ENCODE peak calls at places on chromosome 14, in nine cellular contexts. F, I, S, V, N, C, J, M and Z are unnamed samples.

GRCh38 chr14:68468437-68469207 is 324.2 kb downstream of the ZFP36L1 start:
- DNase-seq in F (no peak), C (no peak), J (no peak), N (no peak), I (peak; percentile 69), M (peak; percentile 73), S (no peak), V (no peak), Z (no peak)

GRCh38 chr14:71021347-71022014 is 114.2 kb downstream of the PCNX1 start:
- DNase-seq in F (no peak), I (no peak), C (no peak), V (no peak), N (no peak), S (peak; percentile 19), M (peak; percentile 29), J (no peak), Z (no peak)

GRCh38 chr14:89748004-89748403 is 206.5 kb downstream of the EFCAB11 start:
- DNase-seq in S (no peak), F (no peak), V (no peak), I (peak; percentile 31), C (no peak), J (no peak), N (no peak), M (no peak), Z (no peak)

GRCh38 chr14:89422181-89422951 is 5.3 kb upstream of the FOXN3 start:
- DNase-seq in V (no peak), J (no peak), C (no peak), N (no peak), S (no peak), F (no peak), I (peak; percentile 68), M (no peak), Z (no peak)

GRCh38 chr14:36057452-36058142 is 118.9 kb downstream of the PTCSC3 start:
- DNase-seq in N (no peak), J (no peak), M (peak; percentile 78), I (no peak), V (no peak), C (no peak), S (no peak), F (no peak), Z (no peak)

GRCh38 chr14:31420013-31420318 is 384 bp downstream of the HEATR5A start:
- DNase-seq in N (peak; percentile 87), V (peak; percentile 65), J (no peak), M (peak; percentile 60), F (peak; percentile 73), S (peak; percentile 52), I (peak; percentile 14), C (peak; percentile 19), Z (peak; percentile 46)

GRCh38 chr14:68816183-68816942 is 23.5 kb upstream of the ZFP36L1 start:
- DNase-seq in V (peak; percentile 91), N (peak; percentile 98), J (peak; percentile 96), F (peak; percentile 92), S (peak; percentile 92), I (peak; percentile 92), M (peak; percentile 85), C (peak; percentile 90), Z (peak; percentile 92)

GRCh38 chr14:102012336-102012735 is 48.0 kb downstream of the DYNC1H1 start:
- DNase-seq in C (no peak), I (no peak), M (no peak), V (no peak), F (no peak), J (no peak), N (no peak), S (no peak), Z (no peak)

GRCh38 chr14:94531187-94531586 is 21.9 kb upstream of the SERPINA12 start:
- DNase-seq in I (no peak), N (no peak), V (no peak), C (no peak), F (no peak), S (no peak), M (no peak), J (no peak), Z (no peak)

GRCh38 chr14:94646481-94646880 is 34.3 kb downstream of the SERPINA3 start:
- DNase-seq in N (peak; percentile 77), C (no peak), V (no peak), J (no peak), S (no peak), F (peak; percentile 52), I (no peak), M (peak; percentile 45), Z (no peak)

GRCh38 chr14:102824832-102825231 is 47.6 kb downstream of the TRAF3 start:
- DNase-seq in N (no peak), J (no peak), M (peak; percentile 78), F (peak; percentile 80), V (peak; percentile 59), C (no peak), S (peak; percentile 13), I (no peak), Z (no peak)

GRCh38 chr14:28911521-28911920 is 144.9 kb downstream of the FOXG1 start:
- DNase-seq in I (no peak), M (no peak), F (no peak), V (no peak), C (no peak), S (no peak), J (no peak), N (no peak), Z (no peak)

GRCh38 chr14:103711516-103712431 is 3.5 kb downstream of the XRCC3 start:
- DNase-seq in N (no peak), V (peak; percentile 58), J (no peak), F (peak; percentile 71), I (no peak), S (no peak), M (peak; percentile 85), C (no peak), Z (no peak)

GRCh38 chr14:56532546-56532945 is 47.1 kb upstream of the TMEM260 start:
- DNase-seq in V (no peak), C (no peak), F (no peak), S (no peak), N (no peak), J (no peak), I (no peak), M (no peak), Z (no peak)

GRCh38 chr14:34053666-34054065 is 102.8 kb upstream of the EGLN3 start:
- DNase-seq in I (no peak), V (peak; percentile 50), C (no peak), M (no peak), J (no peak), F (peak; percentile 70), S (no peak), N (peak; percentile 57), Z (no peak)
- TF ChIP-seq CTCF in I (no peak), V (no peak), C (no peak), M (no peak), J (no peak), F (no peak), S (no peak), N (no peak), Z (no peak)

GRCh38 chr14:77707355-77707723 is 484 bp downstream of the ALKBH1 start:
- DNase-seq in M (peak; percentile 59), V (no peak), F (no peak), I (peak; percentile 34), N (peak; percentile 54), C (no peak), S (peak; percentile 41), J (no peak), Z (peak; percentile 34)
- TF ChIP-seq CTCF in M (peak; percentile 29), V (peak; percentile 26), F (peak; percentile 46), I (peak; percentile 33), N (peak; percentile 55), C (no peak), S (peak; percentile 34), J (no peak), Z (peak; percentile 21)

DNA sequence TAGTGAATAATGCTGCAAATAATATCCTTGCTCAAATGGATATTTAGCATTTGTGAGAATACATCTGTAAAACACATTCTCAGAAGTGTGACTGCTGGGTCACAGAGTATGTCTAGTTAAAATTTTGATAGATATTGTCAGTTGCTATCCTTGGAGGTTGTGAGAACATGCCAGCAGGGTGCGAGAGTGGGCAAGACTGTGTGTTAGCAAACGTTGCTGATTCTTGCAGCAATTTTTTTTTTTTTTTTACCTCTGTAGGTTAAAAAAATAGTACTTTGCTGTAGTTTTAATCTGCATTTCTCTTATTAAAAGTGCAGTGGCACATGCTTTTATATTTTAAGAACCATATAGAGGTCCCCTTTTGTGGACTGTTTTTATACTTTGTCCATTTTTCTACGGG is 4.5 kb upstream of the NYNRIN start:
- DNase-seq in N (no peak), F (no peak), J (no peak), S (peak; percentile 14), V (no peak), C (no peak), M (no peak), I (no peak), Z (no peak)
- TF ChIP-seq CTCF in N (peak; percentile 17), F (no peak), J (no peak), S (no peak), V (no peak), C (no peak), M (no peak), I (no peak), Z (no peak)

GRCh38 chr14:51862839-51863235 is 2.4 kb downstream of the GNG2 start:
- DNase-seq in V (no peak), J (no peak), F (no peak), C (no peak), I (no peak), M (no peak), S (no peak), N (no peak), Z (no peak)
- TF ChIP-seq CTCF in V (no peak), J (no peak), F (no peak), C (no peak), I (no peak), M (no peak), S (no peak), N (no peak), Z (no peak)

GRCh38 chr14:22417914-22418313 is 171.1 kb downstream of the DAD1 start:
- DNase-seq in C (no peak), M (no peak), I (no peak), N (no peak), F (no peak), J (no peak), V (no peak), S (no peak), Z (no peak)
- TF ChIP-seq CTCF in C (no peak), M (no peak), I (no peak), N (no peak), F (no peak), J (no peak), V (no peak), S (no peak), Z (no peak)

GRCh38 chr14:74661726-74662450 is 49.9 kb upstream of the LTBP2 start:
- DNase-seq in N (peak; percentile 56), F (peak; percentile 67), J (peak; percentile 85), C (no peak), I (no peak), S (no peak), V (peak; percentile 73), M (no peak), Z (no peak)
- TF ChIP-seq CTCF in N (no peak), F (no peak), J (no peak), C (no peak), I (no peak), S (no peak), V (no peak), M (no peak), Z (no peak)